ENCODE peak calls at places on chromosomes 3 and 15, in nine cellular contexts. Q is Peyer's patch, J is IMR-90, K is A549, R is adrenal gland, T is thyroid gland, N is uterus, I is spleen, Y is right lobe of liver. C is an unnamed sample.

GRCh38 chr3:193972816-193973215 is 163.1 kb upstream of the HES1 start:
- DNase-seq in K (no peak), N (no peak), I (no peak), Y (no peak), R (no peak), J (no peak), Q (no peak), T (no peak), C (no peak)

GRCh38 chr3:42706721-42707619 is 4.4 kb upstream of the HHATL start:
- DNase-seq in R (no peak), Y (no peak), N (no peak), K (no peak), I (no peak), Q (no peak), T (no peak), J (no peak), C (peak)

GRCh38 chr15:39301589-39301999 is 279.3 kb upstream of the THBS1 start:
- DNase-seq in R (no peak), Y (no peak), K (peak), N (peak), T (no peak), J (peak), Q (no peak), I (no peak), C (no peak)

GRCh38 chr3:65231544-65231943 is 543.7 kb upstream of the ADAMTS9 start:
- DNase-seq in K (no peak), Y (no peak), T (no peak), I (no peak), N (no peak), R (no peak), Q (no peak), J (no peak), C (no peak)

GRCh38 chr15:39213385-39213840 is 367.5 kb upstream of the THBS1 start:
- DNase-seq in K (peak), N (peak), T (peak), I (no peak), Q (no peak), R (peak), Y (no peak), J (peak), C (no peak)

GRCh38 chr3:186406669-186407635 is 44.9 kb upstream of the DGKG start:
- DNase-seq in K (no peak), R (peak), T (peak), I (no peak), Q (no peak), N (peak), Y (no peak), J (no peak), C (no peak)

GRCh38 chr3:140285380-140285779 is 350.4 kb downstream of the CLSTN2 start:
- DNase-seq in J (no peak), K (no peak), I (no peak), Q (no peak), R (no peak), Y (no peak), T (no peak), N (no peak), C (no peak)

GRCh38 chr15:69893863-69894262 is 203.9 kb downstream of the TLE3 start:
- DNase-seq in R (peak), T (peak), I (no peak), K (no peak), Y (no peak), N (peak), Q (no peak), J (peak), C (no peak)

GRCh38 chr3:33218072-33218445 is 551 bp downstream of the SUSD5 start:
- DNase-seq in T (no peak), Y (no peak), R (no peak), K (no peak), N (no peak), J (no peak), Q (no peak), I (no peak), C (no peak)

GRCh38 chr3:55567615-55568014 is 80.5 kb upstream of the WNT5A start:
- DNase-seq in K (no peak), R (no peak), J (peak), Y (no peak), T (no peak), N (peak), Q (no peak), I (no peak), C (no peak)

GRCh38 chr3:7953449-7954015 is 548.1 kb upstream of the LMCD1 start:
- DNase-seq in T (no peak), R (no peak), Y (no peak), N (no peak), I (no peak), J (no peak), K (no peak), Q (no peak), C (no peak)

GRCh38 chr3:151750678-151751077 is 17.0 kb downstream of the AADACL2 start:
- DNase-seq in I (no peak), T (no peak), K (no peak), Q (no peak), J (no peak), N (no peak), R (no peak), Y (no peak), C (no peak)

GRCh38 chr3:39181408-39182335 is 10.7 kb downstream of the XIRP1 start:
- DNase-seq in I (no peak), J (no peak), K (no peak), N (no peak), Y (no peak), T (no peak), R (no peak), Q (no peak), C (no peak)

GRCh38 chr3:117097356-117097755 is 387.8 kb downstream of the TUSC7 start:
- DNase-seq in K (no peak), J (peak), I (no peak), R (no peak), N (no peak), Y (no peak), Q (no peak), T (no peak), C (no peak)

GRCh38 chr3:70249509-70250160 is 62.8 kb downstream of the MDFIC2 start:
- DNase-seq in Y (no peak), N (no peak), I (no peak), T (no peak), J (no peak), K (peak), Q (no peak), R (no peak), C (no peak)

GRCh38 chr3:72641072-72641471 is 207.2 kb downstream of the SHQ1 start:
- DNase-seq in N (no peak), Q (no peak), T (no peak), K (no peak), I (no peak), R (no peak), Y (no peak), J (no peak), C (no peak)

GRCh38 chr15:58926823-58927222 is 6.7 kb downstream of the SLTM start:
- DNase-seq in R (no peak), J (no peak), N (no peak), Y (no peak), T (no peak), I (no peak), Q (no peak), K (no peak), C (no peak)

GRCh38 chr3:51710631-51711351 is 3.9 kb downstream of the GRM2 start:
- DNase-seq in I (no peak), N (no peak), J (no peak), T (no peak), Q (peak), R (peak), Y (peak), K (peak), C (peak)

GRCh38 chr3:16118396-16118795 is 56.1 kb upstream of the GALNT15 start:
- DNase-seq in K (no peak), R (no peak), I (no peak), Q (no peak), Y (no peak), T (no peak), N (no peak), J (no peak), C (no peak)

GRCh38 chr15:92902723-92903587 is 2.8 kb downstream of the CHD2 start:
- DNase-seq in Y (no peak), N (no peak), I (no peak), T (no peak), J (no peak), Q (no peak), K (no peak), R (no peak), C (no peak)

GRCh38 chr15:81301815-81302399 is 22.0 kb downstream of the STARD5 start:
- DNase-seq in J (no peak), I (peak), N (no peak), K (no peak), T (no peak), R (no peak), Y (no peak), Q (peak), C (peak)

GRCh38 chr3:132972333-132972732 is 65.9 kb upstream of the TMEM108 start:
- DNase-seq in I (no peak), R (no peak), J (peak), Y (no peak), Q (no peak), N (no peak), K (no peak), T (no peak), C (no peak)

GRCh38 chr15:68584704-68585573 is 6.1 kb downstream of the CORO2B start:
- DNase-seq in R (no peak), Q (peak), N (no peak), Y (peak), J (no peak), K (no peak), I (peak), T (no peak), C (no peak)

GRCh38 chr15:100683434-100683833 is 81.0 kb downstream of the ASB7 start:
- DNase-seq in J (no peak), Q (no peak), N (no peak), I (peak), R (no peak), T (no peak), K (no peak), Y (no peak), C (no peak)

GRCh38 chr3:138180375-138181029 is 5.8 kb upstream of the DBR1 start:
- DNase-seq in T (no peak), J (peak), R (peak), Y (no peak), I (no peak), K (peak), Q (no peak), N (no peak), C (no peak)

GRCh38 chr3:69094467-69095205 is 9.9 kb downstream of the ARL6IP5 start:
- DNase-seq in N (no peak), I (no peak), J (peak), T (no peak), Y (no peak), R (peak), K (no peak), Q (no peak), C (no peak)

GRCh38 chr3:51391566-51392300 is 648 bp downstream of the RBM15B start:
- DNase-seq in Y (peak), I (peak), R (no peak), J (peak), Q (no peak), K (no peak), T (peak), N (no peak), C (peak)

DNA sequence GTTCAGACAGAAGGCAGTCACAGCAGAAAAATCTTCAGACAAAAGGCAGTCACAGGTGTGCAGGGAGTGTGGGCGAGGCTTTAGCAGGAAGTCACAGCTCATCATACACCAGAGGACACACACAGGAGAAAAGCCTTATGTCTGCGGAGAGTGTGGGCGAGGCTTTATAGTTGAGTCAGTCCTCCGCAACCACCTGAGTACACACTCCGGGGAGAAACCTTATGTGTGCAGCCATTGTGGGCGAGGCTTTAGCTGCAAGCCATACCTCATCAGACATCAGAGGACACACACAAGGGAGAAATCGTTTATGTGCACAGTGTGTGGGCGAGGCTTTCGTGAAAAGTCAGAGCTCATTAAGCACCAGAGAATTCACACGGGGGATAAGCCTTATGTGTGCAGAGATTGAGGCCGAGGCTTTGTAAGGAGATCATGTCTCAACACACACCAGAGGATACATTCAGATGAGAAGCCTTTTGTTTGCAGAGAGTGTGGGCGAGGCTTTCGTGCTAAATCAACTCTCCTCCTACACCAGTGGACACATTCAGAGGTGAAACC is 27.6 kb downstream of the ZNF589 start:
- DNase-seq in I (no peak), R (no peak), N (no peak), T (no peak), J (no peak), Q (peak), Y (no peak), K (no peak), C (peak)
- TF ChIP-seq POLR2A in I (no peak), R (no peak), N (no peak), T (no peak), J (no peak), Q (peak), Y (no peak), K (no peak), C (no peak)

DNA sequence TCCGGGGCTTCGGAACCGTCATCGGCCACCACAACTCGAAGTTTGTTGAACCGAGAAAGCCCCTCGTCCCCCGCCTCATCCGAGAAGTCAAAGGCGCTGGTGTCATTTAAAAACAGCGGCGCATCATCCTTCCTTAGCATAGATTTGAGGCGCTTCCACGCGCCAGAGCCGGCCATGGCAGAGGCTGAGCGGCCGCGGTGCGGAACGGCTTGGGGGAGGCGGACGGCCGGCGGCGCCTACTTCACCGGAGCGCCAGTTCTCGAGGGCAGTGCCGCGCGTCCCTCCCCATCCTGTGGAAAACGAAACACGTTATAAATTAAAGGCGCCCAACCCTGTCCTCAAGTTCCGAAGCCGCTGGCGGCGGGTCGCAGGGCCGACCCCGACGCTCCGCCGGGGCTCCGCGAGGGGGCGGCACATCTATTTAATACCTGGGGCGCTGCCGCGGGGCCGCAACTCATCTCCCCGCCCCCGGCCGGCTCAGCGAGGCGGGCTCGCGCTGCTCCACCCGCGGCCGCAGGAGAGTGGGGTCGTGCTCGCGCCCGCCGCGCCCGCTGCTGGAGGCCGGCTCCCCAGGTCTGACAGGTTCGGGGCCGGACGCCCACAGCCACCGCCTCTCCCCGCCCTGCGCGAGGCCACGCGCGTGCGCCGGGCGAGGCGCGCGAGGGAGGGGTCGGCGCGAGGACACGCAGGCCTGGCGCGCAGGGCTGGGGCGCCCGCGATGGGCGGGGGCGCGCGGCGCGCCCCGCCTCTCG is at the start of gene SLC30A4:
- DNase-seq in T (peak), I (peak), N (peak), Q (peak), J (peak), Y (peak), R (peak), K (peak), C (peak)
- TF ChIP-seq POLR2A in T (peak), I (peak), N (peak), Q (peak), J (no peak), Y (peak), R (peak), K (peak), C (no peak)

DNA sequence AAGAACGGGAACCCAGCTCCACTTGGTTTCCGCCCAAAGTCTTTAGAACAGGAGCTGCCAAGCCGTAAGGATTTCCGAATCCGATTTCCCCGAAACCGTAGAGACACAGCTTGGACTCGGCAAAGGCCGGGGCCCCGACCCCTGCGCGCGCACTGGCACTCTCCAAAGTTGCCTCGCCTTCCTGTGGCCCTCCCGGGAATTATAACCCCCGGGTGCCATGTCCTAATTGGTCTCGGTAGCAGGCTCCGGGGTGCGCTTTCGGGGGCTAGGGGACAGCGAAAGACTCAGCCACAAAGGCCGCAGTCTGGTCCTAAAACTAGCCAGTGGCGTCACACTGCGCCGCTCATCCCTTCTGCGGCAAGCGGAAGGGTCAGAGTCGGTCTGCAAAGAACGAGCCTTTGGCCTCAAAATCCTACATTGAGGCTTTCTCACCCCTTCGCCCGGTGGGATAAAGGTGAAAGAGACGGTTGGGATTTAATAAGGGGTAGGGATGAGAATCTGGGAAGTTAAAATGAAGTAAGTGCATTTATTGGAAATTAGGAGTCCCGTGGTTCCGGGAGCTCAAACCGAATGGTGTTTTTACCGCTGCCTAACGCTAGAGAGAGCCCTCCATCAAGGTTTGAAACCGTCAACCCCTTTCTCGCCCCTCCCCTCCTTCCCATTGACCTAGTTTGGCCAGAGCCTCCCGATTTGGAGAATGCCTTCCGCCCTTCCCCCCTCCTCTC is 6.7 kb downstream of the BCL6 start:
- DNase-seq in Y (peak), R (peak), K (peak), N (peak), J (peak), T (peak), I (peak), Q (peak), C (peak)
- TF ChIP-seq POLR2A in Y (peak), R (peak), K (peak), N (peak), J (peak), T (no peak), I (no peak), Q (no peak), C (no peak)

GRCh38 chr3:48581621-48582481 is 13.3 kb downstream of the COL7A1 start:
- DNase-seq in J (no peak), T (no peak), K (no peak), I (no peak), R (no peak), Q (no peak), Y (no peak), N (no peak), C (no peak)
- TF ChIP-seq POLR2A in J (no peak), T (no peak), K (no peak), I (no peak), R (no peak), Q (no peak), Y (no peak), N (no peak), C (no peak)

GRCh38 chr3:66500575-66501482 is at the start of gene LRIG1:
- DNase-seq in N (peak), Q (peak), I (peak), K (peak), T (peak), R (peak), J (peak), Y (peak), C (peak)
- TF ChIP-seq POLR2A in N (peak), Q (peak), I (no peak), K (peak), T (peak), R (peak), J (peak), Y (peak), C (peak)

GRCh38 chr15:72113347-72114031 is 4.5 kb downstream of the MYO9A start:
- DNase-seq in R (no peak), J (peak), Q (no peak), I (no peak), N (no peak), T (no peak), K (no peak), Y (no peak), C (no peak)

GRCh38 chr15:72118400-72118978 is at the start of gene SENP8:
- DNase-seq in I (no peak), R (no peak), N (no peak), T (no peak), J (no peak), Q (no peak), K (no peak), Y (no peak), C (peak)

GRCh38 chr15:72117448-72117697 is 577 bp downstream of the MYO9A start:
- DNase-seq in Y (peak), N (peak), Q (no peak), K (peak), T (peak), J (peak), I (no peak), R (peak), C (peak)

GRCh38 chr15:72116680-72117447 is 1.1 kb downstream of the MYO9A start:
- DNase-seq in Y (no peak), N (no peak), I (no peak), J (peak), T (peak), R (peak), K (peak), Q (no peak), C (no peak)

DNA sequence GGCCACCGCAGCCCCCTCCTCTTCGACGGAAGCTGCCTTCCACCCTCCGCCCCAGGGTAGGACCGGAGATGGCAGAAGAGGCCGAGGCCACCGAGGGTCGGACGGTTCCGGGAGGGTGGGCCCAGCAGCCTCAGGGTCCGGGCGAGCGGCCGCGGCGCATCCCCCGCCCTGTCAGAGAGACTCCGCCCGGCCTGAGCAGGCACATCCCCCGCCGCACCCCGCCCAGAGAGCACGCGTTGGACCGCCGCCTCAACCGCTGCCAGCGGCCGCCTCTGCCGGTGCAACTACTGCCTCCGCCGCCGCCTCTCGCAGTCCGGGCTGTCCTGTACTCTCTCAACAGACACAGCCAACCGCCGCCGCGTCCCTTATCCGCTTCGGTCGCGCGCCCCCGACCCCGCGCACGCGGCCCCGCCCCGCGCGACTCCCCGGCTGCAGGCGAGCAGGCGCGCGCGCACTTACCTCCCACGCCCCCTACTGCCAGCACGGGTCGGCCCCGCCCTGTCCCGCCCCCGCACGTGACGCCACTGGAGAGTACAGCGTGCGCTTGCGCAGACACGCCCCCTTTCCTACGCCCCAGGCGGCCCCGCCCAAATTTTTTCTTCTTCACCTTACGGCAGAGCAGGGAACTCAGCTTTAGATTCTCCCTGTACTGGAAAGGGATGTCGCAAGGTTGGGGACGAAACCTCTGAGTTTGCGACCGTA is at the start of gene MYO9A:
- DNase-seq in K (peak), Y (peak), R (peak), T (peak), Q (peak), I (peak), N (peak), J (peak), C (peak)
- TF ChIP-seq POLR2A in K (peak), Y (peak), R (peak), T (peak), Q (peak), I (no peak), N (peak), J (peak), C (peak)

C was measured in GM12892.